ENCODE peak calls at places on chromosomes 7 and 10, in eight cellular contexts. D, J, S, A, U, G, M and F are unnamed samples.

GRCh38 chr7:36165802-36166201 is 12.7 kb downstream of the EEPD1 start:
- DNase-seq in D (no peak), J (no peak), S (no peak), A (no peak), U (no peak), G (no peak), M (no peak), F (no peak)

GRCh38 chr7:140674899-140675701 is 2.4 kb downstream of the ADCK2 start:
- DNase-seq in D (peak; percentile 44), J (peak; percentile 29), S (no peak), A (no peak), U (peak; percentile 56), G (no peak), M (peak; percentile 50), F (peak; percentile 70)

GRCh38 chr10:12499587-12499986 is 150.2 kb downstream of the CAMK1D start:
- DNase-seq in D (no peak), J (no peak), S (no peak), A (no peak), U (no peak), G (no peak), M (no peak), F (no peak)

GRCh38 chr7:123641901-123642300 is 13.8 kb upstream of the LMOD2 start:
- DNase-seq in D (no peak), J (no peak), S (no peak), A (no peak), U (no peak), G (no peak), M (no peak), F (no peak)

GRCh38 chr10:48935141-48935540 is 4.5 kb downstream of the LRRC18 start:
- DNase-seq in D (no peak), J (no peak), S (no peak), A (no peak), U (no peak), G (no peak), M (no peak), F (no peak)

GRCh38 chr10:132336064-132336746 is 4.2 kb downstream of the LRRC27 start:
- DNase-seq in D (no peak), J (no peak), S (no peak), A (no peak), U (no peak), G (no peak), M (no peak), F (no peak)

GRCh38 chr7:2204446-2204845 is 28.3 kb downstream of the MAD1L1 start:
- DNase-seq in D (no peak), J (no peak), S (no peak), A (no peak), U (no peak), G (no peak), M (no peak), F (no peak)

GRCh38 chr10:86651631-86652331 is 2.6 kb upstream of the OPN4 start:
- DNase-seq in D (no peak), J (no peak), S (no peak), A (peak; percentile 9), U (no peak), G (no peak), M (no peak), F (no peak)

GRCh38 chr10:63722537-63722936 is 201.3 kb downstream of the REEP3 start:
- DNase-seq in D (peak; percentile 18), J (no peak), S (no peak), A (no peak), U (peak; percentile 81), G (no peak), M (peak; percentile 71), F (no peak)

GRCh38 chr7:44085549-44085948 is 3.2 kb upstream of the POLM start:
- DNase-seq in D (no peak), J (no peak), S (no peak), A (no peak), U (no peak), G (peak; percentile 10), M (no peak), F (no peak)
- TF ChIP-seq CTCF in D (no peak), J (peak; percentile 28), S (no peak), A (no peak), U (peak; percentile 40), G (no peak), M (peak; percentile 54), F (no peak)

DNA sequence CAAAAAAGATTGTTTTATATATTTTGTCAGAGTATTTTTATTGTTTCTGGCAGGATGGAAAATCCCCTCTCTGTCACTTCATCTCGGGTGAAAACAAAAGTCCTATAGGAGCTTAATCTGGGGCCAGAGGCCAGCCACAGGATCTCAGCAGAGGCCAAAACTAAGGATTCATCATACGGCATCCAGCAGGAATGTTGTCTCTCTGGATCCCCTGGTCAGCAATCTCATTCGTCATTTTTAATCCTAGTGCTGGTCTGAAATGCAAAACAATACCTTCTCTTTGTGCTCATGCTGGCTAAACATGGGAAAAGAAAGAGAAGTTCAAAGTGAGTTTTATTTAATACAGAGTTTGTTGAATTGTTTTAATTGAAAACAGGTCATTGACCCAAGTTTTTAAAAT is 482.5 kb upstream of the AUTS2 start:
- DNase-seq in D (no peak), J (no peak), S (no peak), A (no peak), U (no peak), G (no peak), M (no peak), F (no peak)
- TF ChIP-seq CTCF in D (no peak), J (no peak), S (no peak), A (no peak), U (no peak), G (no peak), M (no peak), F (no peak)

GRCh38 chr10:122333037-122333436 is 41.5 kb upstream of the PLEKHA1 start:
- DNase-seq in D (no peak), J (no peak), S (no peak), A (no peak), U (no peak), G (no peak), M (peak; percentile 6), F (no peak)
- TF ChIP-seq CTCF in D (no peak), J (no peak), S (no peak), A (no peak), U (no peak), G (no peak), M (no peak), F (no peak)

DNA sequence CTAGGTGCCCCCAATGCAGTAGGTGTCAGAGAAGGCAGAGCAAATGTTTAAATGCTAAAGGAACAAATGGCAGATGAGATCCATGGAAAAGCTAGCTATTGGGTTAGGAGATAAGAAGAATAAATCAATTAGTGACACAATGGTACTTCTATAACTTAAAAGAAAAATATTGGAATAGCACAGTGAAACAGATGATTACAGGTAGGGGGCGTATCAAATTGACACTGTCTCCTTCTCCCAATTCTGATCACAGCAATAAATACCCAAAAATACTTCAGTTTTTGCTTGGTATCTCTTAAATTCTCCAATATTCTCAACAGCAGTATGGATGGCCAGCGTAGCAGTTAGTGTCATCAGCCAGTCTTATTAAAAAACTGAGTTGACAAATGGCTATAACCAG is 5.2 kb downstream of the FRA10AC1 start:
- DNase-seq in D (no peak), J (no peak), S (no peak), A (no peak), U (no peak), G (no peak), M (no peak), F (no peak)
- TF ChIP-seq CTCF in D (no peak), J (peak; percentile 18), S (no peak), A (no peak), U (peak; percentile 51), G (no peak), M (peak; percentile 59), F (peak; percentile 17)

GRCh38 chr7:126790763-126791162 is 462.0 kb downstream of the GRM8 start:
- DNase-seq in D (no peak), J (no peak), S (no peak), A (no peak), U (no peak), G (no peak), M (no peak), F (peak; percentile 6)
- TF ChIP-seq CTCF in D (peak; percentile 63), J (peak; percentile 17), S (peak; percentile 25), A (no peak), U (peak; percentile 32), G (no peak), M (peak; percentile 29), F (no peak)

DNA sequence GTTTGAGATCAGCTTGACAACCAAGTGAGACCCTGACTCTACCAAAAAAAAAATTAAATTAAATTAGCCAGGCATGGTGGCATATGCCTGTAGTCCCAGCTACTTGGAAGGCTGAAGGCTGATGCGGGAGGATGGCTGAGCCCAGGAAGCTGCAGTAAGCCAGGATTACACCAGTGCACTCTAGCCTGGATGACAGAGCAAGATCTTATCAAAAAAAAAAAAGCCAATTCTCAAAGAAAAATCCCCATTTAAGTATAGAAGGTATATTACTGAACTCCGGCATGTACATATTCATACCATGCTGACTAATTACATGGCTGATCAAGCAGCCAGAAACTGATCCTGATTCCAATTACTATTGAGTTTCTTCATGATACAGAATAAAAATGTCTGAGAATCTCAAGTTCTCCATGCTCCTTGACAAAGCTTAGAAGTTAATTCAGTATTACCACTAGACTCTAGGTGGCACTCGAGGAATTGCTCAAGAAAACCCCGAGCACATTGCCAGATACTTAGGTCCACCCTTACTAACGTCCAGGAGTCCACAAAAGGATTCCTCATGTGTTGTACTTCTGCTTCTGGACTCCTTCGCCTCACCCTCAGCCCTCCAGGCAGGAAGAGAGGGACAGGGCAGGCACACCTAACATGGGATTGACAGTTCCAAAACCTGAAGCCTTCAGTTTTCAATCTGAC is 148.9 kb downstream of the PARD3 start:
- DNase-seq in D (no peak), J (peak; percentile 85), S (no peak), A (no peak), U (peak; percentile 100), G (no peak), M (peak; percentile 89), F (peak; percentile 90)
- TF ChIP-seq CTCF in D (no peak), J (peak; percentile 76), S (peak; percentile 34), A (no peak), U (peak; percentile 100), G (peak; percentile 61), M (peak; percentile 79), F (peak; percentile 73)

DNA sequence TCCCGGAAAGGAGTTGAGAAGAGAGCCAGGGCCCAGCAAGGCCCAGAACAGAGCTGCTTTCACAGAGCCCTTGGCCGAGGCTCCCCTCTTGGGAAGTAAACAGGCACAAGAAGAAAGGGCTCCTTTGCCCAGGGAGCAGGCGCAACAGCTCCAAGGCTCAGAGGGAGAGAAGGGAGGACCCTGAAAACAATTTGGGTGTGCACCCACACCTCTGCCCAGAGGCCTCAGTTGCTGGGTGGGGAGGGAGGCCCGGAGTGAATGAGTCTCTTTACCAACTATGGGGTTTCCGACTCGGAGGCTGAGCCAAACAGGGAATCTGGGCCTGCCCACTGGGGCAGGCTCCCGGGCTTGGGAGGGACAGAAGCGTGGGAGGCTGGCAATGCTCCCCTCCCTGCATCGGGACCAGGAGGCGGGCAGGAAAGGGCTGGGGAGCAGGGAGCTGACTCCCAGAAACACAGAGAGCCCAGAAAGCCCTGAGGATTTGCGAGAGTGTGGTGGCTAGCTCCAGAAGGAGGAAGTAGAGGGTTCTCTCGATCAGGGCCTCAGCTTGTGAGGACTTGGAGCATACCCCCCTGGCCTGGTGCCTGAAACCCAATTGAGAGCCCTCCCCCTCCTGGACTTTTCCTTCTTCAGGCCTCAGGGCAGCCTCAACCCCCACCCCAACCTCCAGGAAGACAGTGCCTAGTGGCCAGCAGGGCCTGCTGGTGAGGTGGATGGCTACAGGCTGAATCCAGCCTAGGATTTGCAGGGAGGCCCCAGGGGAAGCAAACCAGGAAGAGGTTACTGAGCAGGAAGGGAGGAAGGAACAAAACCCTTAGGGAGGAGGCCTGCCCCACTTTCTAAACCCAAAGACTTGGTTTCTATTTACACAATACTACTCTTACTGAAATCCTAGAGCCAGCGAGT is 6.2 kb downstream of the C10orf105 start:
- DNase-seq in D (no peak), J (no peak), S (no peak), A (no peak), U (no peak), G (peak; percentile 87), M (peak; percentile 82), F (peak; percentile 97)
- TF ChIP-seq CTCF in D (no peak), J (no peak), S (no peak), A (no peak), U (no peak), G (no peak), M (peak; percentile 57), F (no peak)

GRCh38 chr10:66627156-66627555 is 298.7 kb upstream of the LRRTM3 start:
- DNase-seq in D (peak; percentile 21), J (peak; percentile 63), S (no peak), A (no peak), U (peak; percentile 96), G (no peak), M (peak; percentile 1), F (peak; percentile 71)
- TF ChIP-seq CTCF in D (no peak), J (peak; percentile 32), S (no peak), A (no peak), U (peak; percentile 99), G (peak; percentile 34), M (peak; percentile 38), F (peak; percentile 48)